ENCODE peak calls at places on chromosomes 13 and 19, in eight cellular contexts. One of them, this sample, is unnamed.

GRCh38 chr19:47507924-47508553 is 6.8 kb downstream of the NAPA start:
- DNase-seq in fibroblast of pulmonary artery: no peak
- DNase-seq in cardiac muscle cell: no peak
- DNase-seq in OCI-LY7: no peak
- DNase-seq in retinal pigment epithelial cell: no peak
- DNase-seq in pancreas: no peak
- DNase-seq in uterus: no peak
- DNase-seq in effector memory CD4-positive, alpha-beta T cell: no peak
- DNase-seq in this sample: no peak

GRCh38 chr13:33873251-33873908 is 55.4 kb downstream of the RFC3 start:
- DNase-seq in fibroblast of pulmonary artery: no peak
- DNase-seq in cardiac muscle cell: no peak
- DNase-seq in OCI-LY7: no peak
- DNase-seq in retinal pigment epithelial cell: no peak
- DNase-seq in pancreas: no peak
- DNase-seq in uterus: no peak
- DNase-seq in effector memory CD4-positive, alpha-beta T cell: no peak
- DNase-seq in this sample: no peak

GRCh38 chr13:110887955-110888333 is 26.9 kb downstream of the ANKRD10 start:
- DNase-seq in fibroblast of pulmonary artery: no peak
- DNase-seq in cardiac muscle cell: no peak
- DNase-seq in OCI-LY7: no peak
- DNase-seq in retinal pigment epithelial cell: no peak
- DNase-seq in pancreas: no peak
- DNase-seq in uterus: no peak
- DNase-seq in effector memory CD4-positive, alpha-beta T cell: no peak
- DNase-seq in this sample: no peak

GRCh38 chr13:39565036-39565949 is 37.7 kb downstream of the LHFPL6 start:
- DNase-seq in fibroblast of pulmonary artery: peak; percentile 93
- DNase-seq in cardiac muscle cell: no peak
- DNase-seq in OCI-LY7: no peak
- DNase-seq in retinal pigment epithelial cell: peak; percentile 93
- DNase-seq in pancreas: no peak
- DNase-seq in uterus: no peak
- DNase-seq in effector memory CD4-positive, alpha-beta T cell: no peak
- DNase-seq in this sample: no peak

GRCh38 chr13:110319774-110320509 is 12.9 kb downstream of the COL4A2 start:
- DNase-seq in fibroblast of pulmonary artery: peak; percentile 79
- DNase-seq in cardiac muscle cell: no peak
- DNase-seq in OCI-LY7: no peak
- DNase-seq in retinal pigment epithelial cell: no peak
- DNase-seq in pancreas: peak; percentile 80
- DNase-seq in uterus: no peak
- DNase-seq in effector memory CD4-positive, alpha-beta T cell: no peak
- DNase-seq in this sample: peak; percentile 78

GRCh38 chr13:20182231-20182846 is 10.4 kb downstream of the GJB2 start:
- DNase-seq in fibroblast of pulmonary artery: peak; percentile 86
- DNase-seq in cardiac muscle cell: peak; percentile 84
- DNase-seq in OCI-LY7: peak; percentile 73
- DNase-seq in retinal pigment epithelial cell: no peak
- DNase-seq in pancreas: peak; percentile 22
- DNase-seq in uterus: no peak
- DNase-seq in effector memory CD4-positive, alpha-beta T cell: no peak
- DNase-seq in this sample: peak; percentile 76

GRCh38 chr13:77868717-77869116 is 49.9 kb downstream of the EDNRB start:
- DNase-seq in fibroblast of pulmonary artery: peak; percentile 50
- DNase-seq in cardiac muscle cell: no peak
- DNase-seq in OCI-LY7: no peak
- DNase-seq in retinal pigment epithelial cell: no peak
- DNase-seq in pancreas: no peak
- DNase-seq in uterus: no peak
- DNase-seq in effector memory CD4-positive, alpha-beta T cell: no peak
- DNase-seq in this sample: no peak

GRCh38 chr13:78420814-78421213 is 182.5 kb downstream of the POU4F1 start:
- DNase-seq in fibroblast of pulmonary artery: no peak
- DNase-seq in cardiac muscle cell: no peak
- DNase-seq in OCI-LY7: no peak
- DNase-seq in retinal pigment epithelial cell: no peak
- DNase-seq in pancreas: no peak
- DNase-seq in uterus: no peak
- DNase-seq in effector memory CD4-positive, alpha-beta T cell: no peak
- DNase-seq in this sample: no peak

GRCh38 chr19:12133069-12133468 is 7.1 kb downstream of the ZNF20 start:
- DNase-seq in fibroblast of pulmonary artery: no peak
- DNase-seq in cardiac muscle cell: no peak
- DNase-seq in OCI-LY7: no peak
- DNase-seq in retinal pigment epithelial cell: no peak
- DNase-seq in pancreas: no peak
- DNase-seq in uterus: no peak
- DNase-seq in effector memory CD4-positive, alpha-beta T cell: no peak
- DNase-seq in this sample: no peak

GRCh38 chr13:50203256-50204083 is 188.2 kb downstream of the KCNRG start:
- DNase-seq in fibroblast of pulmonary artery: no peak
- DNase-seq in cardiac muscle cell: no peak
- DNase-seq in OCI-LY7: no peak
- DNase-seq in retinal pigment epithelial cell: no peak
- DNase-seq in pancreas: no peak
- DNase-seq in uterus: no peak
- DNase-seq in effector memory CD4-positive, alpha-beta T cell: no peak
- DNase-seq in this sample: no peak

GRCh38 chr13:90420683-90421082 is 926.8 kb upstream of the MIR17HG start:
- DNase-seq in fibroblast of pulmonary artery: peak; percentile 15
- DNase-seq in cardiac muscle cell: no peak
- DNase-seq in OCI-LY7: no peak
- DNase-seq in retinal pigment epithelial cell: no peak
- DNase-seq in pancreas: no peak
- DNase-seq in uterus: no peak
- DNase-seq in effector memory CD4-positive, alpha-beta T cell: no peak
- DNase-seq in this sample: no peak

GRCh38 chr13:100887729-100888151 is 213.1 kb upstream of the TMTC4 start:
- DNase-seq in fibroblast of pulmonary artery: peak; percentile 77
- DNase-seq in cardiac muscle cell: peak; percentile 23
- DNase-seq in OCI-LY7: no peak
- DNase-seq in retinal pigment epithelial cell: peak; percentile 48
- DNase-seq in pancreas: no peak
- DNase-seq in uterus: no peak
- DNase-seq in effector memory CD4-positive, alpha-beta T cell: no peak
- DNase-seq in this sample: no peak

GRCh38 chr13:34847751-34848150 is 94.3 kb upstream of the NBEA start:
- DNase-seq in fibroblast of pulmonary artery: no peak
- DNase-seq in cardiac muscle cell: peak; percentile 8
- DNase-seq in OCI-LY7: no peak
- DNase-seq in retinal pigment epithelial cell: no peak
- DNase-seq in pancreas: no peak
- DNase-seq in uterus: no peak
- DNase-seq in effector memory CD4-positive, alpha-beta T cell: no peak
- DNase-seq in this sample: no peak

GRCh38 chr19:15237759-15238638 is 5.8 kb upstream of the EPHX3 start:
- DNase-seq in fibroblast of pulmonary artery: no peak
- DNase-seq in cardiac muscle cell: no peak
- DNase-seq in OCI-LY7: no peak
- DNase-seq in retinal pigment epithelial cell: no peak
- DNase-seq in pancreas: no peak
- DNase-seq in uterus: no peak
- DNase-seq in effector memory CD4-positive, alpha-beta T cell: no peak
- DNase-seq in this sample: no peak

GRCh38 chr13:77902319-77902963 is 16.2 kb downstream of the EDNRB start:
- DNase-seq in fibroblast of pulmonary artery: no peak
- DNase-seq in cardiac muscle cell: no peak
- DNase-seq in OCI-LY7: no peak
- DNase-seq in retinal pigment epithelial cell: no peak
- DNase-seq in pancreas: no peak
- DNase-seq in uterus: no peak
- DNase-seq in effector memory CD4-positive, alpha-beta T cell: no peak
- DNase-seq in this sample: no peak

GRCh38 chr19:29771708-29772415 is 39.9 kb upstream of the CCNE1 start:
- DNase-seq in fibroblast of pulmonary artery: peak; percentile 55
- DNase-seq in cardiac muscle cell: peak; percentile 77
- DNase-seq in OCI-LY7: peak; percentile 34
- DNase-seq in retinal pigment epithelial cell: peak; percentile 10
- DNase-seq in pancreas: peak; percentile 48
- DNase-seq in uterus: no peak
- DNase-seq in effector memory CD4-positive, alpha-beta T cell: no peak
- DNase-seq in this sample: no peak

GRCh38 chr19:44570984-44571684 is 41.7 kb upstream of the CEACAM20 start:
- DNase-seq in fibroblast of pulmonary artery: peak; percentile 91
- DNase-seq in cardiac muscle cell: peak; percentile 86
- DNase-seq in OCI-LY7: peak; percentile 72
- DNase-seq in retinal pigment epithelial cell: peak; percentile 48
- DNase-seq in pancreas: peak; percentile 56
- DNase-seq in uterus: peak; percentile 36
- DNase-seq in effector memory CD4-positive, alpha-beta T cell: no peak
- DNase-seq in this sample: peak; percentile 72

GRCh38 chr13:38542601-38543000 is 144.3 kb upstream of the FREM2 start:
- DNase-seq in fibroblast of pulmonary artery: no peak
- DNase-seq in cardiac muscle cell: no peak
- DNase-seq in OCI-LY7: no peak
- DNase-seq in retinal pigment epithelial cell: peak; percentile 54
- DNase-seq in pancreas: no peak
- DNase-seq in uterus: no peak
- DNase-seq in effector memory CD4-positive, alpha-beta T cell: no peak
- DNase-seq in this sample: no peak

GRCh38 chr13:32299893-32300292 is 15.3 kb downstream of the ZAR1L start:
- DNase-seq in fibroblast of pulmonary artery: no peak
- DNase-seq in cardiac muscle cell: no peak
- DNase-seq in OCI-LY7: no peak
- DNase-seq in retinal pigment epithelial cell: no peak
- DNase-seq in pancreas: no peak
- DNase-seq in uterus: no peak
- DNase-seq in effector memory CD4-positive, alpha-beta T cell: no peak
- DNase-seq in this sample: no peak

GRCh38 chr13:42658019-42658418 is 84.1 kb downstream of the TNFSF11 start:
- DNase-seq in fibroblast of pulmonary artery: no peak
- DNase-seq in cardiac muscle cell: no peak
- DNase-seq in OCI-LY7: no peak
- DNase-seq in retinal pigment epithelial cell: no peak
- DNase-seq in pancreas: no peak
- DNase-seq in uterus: no peak
- DNase-seq in effector memory CD4-positive, alpha-beta T cell: no peak
- DNase-seq in this sample: no peak

GRCh38 chr13:20127563-20128458 is 33.0 kb downstream of the GJA3 start:
- DNase-seq in fibroblast of pulmonary artery: peak; percentile 44
- DNase-seq in cardiac muscle cell: peak; percentile 69
- DNase-seq in OCI-LY7: no peak
- DNase-seq in retinal pigment epithelial cell: no peak
- DNase-seq in pancreas: peak; percentile 69
- DNase-seq in uterus: peak; percentile 32
- DNase-seq in effector memory CD4-positive, alpha-beta T cell: no peak
- DNase-seq in this sample: no peak

GRCh38 chr19:44776402-44777096 is 1.1 kb upstream of the CBLC start:
- DNase-seq in fibroblast of pulmonary artery: no peak
- DNase-seq in cardiac muscle cell: no peak
- DNase-seq in OCI-LY7: no peak
- DNase-seq in retinal pigment epithelial cell: no peak
- DNase-seq in pancreas: no peak
- DNase-seq in uterus: no peak
- DNase-seq in effector memory CD4-positive, alpha-beta T cell: no peak
- DNase-seq in this sample: no peak

GRCh38 chr13:20608438-20609020 is 41.6 kb downstream of the IFT88 start:
- DNase-seq in fibroblast of pulmonary artery: no peak
- DNase-seq in cardiac muscle cell: no peak
- DNase-seq in OCI-LY7: no peak
- DNase-seq in retinal pigment epithelial cell: no peak
- DNase-seq in pancreas: no peak
- DNase-seq in uterus: no peak
- DNase-seq in effector memory CD4-positive, alpha-beta T cell: no peak
- DNase-seq in this sample: no peak

GRCh38 chr19:54248016-54248601 is 5.5 kb upstream of the LILRA6 start:
- DNase-seq in fibroblast of pulmonary artery: peak; percentile 42
- DNase-seq in cardiac muscle cell: no peak
- DNase-seq in OCI-LY7: no peak
- DNase-seq in retinal pigment epithelial cell: no peak
- DNase-seq in pancreas: no peak
- DNase-seq in uterus: no peak
- DNase-seq in effector memory CD4-positive, alpha-beta T cell: no peak
- DNase-seq in this sample: peak; percentile 12

GRCh38 chr13:100818706-100819105 is 144.1 kb upstream of the TMTC4 start:
- DNase-seq in fibroblast of pulmonary artery: no peak
- DNase-seq in cardiac muscle cell: no peak
- DNase-seq in OCI-LY7: no peak
- DNase-seq in retinal pigment epithelial cell: no peak
- DNase-seq in pancreas: no peak
- DNase-seq in uterus: no peak
- DNase-seq in effector memory CD4-positive, alpha-beta T cell: no peak
- DNase-seq in this sample: no peak

GRCh38 chr19:47723573-47723923 is 10.3 kb downstream of the EHD2 start:
- DNase-seq in fibroblast of pulmonary artery: peak; percentile 91
- DNase-seq in cardiac muscle cell: no peak
- DNase-seq in OCI-LY7: no peak
- DNase-seq in retinal pigment epithelial cell: no peak
- DNase-seq in pancreas: peak; percentile 74
- DNase-seq in uterus: peak; percentile 82
- DNase-seq in effector memory CD4-positive, alpha-beta T cell: no peak
- DNase-seq in this sample: peak; percentile 60

GRCh38 chr13:28056970-28057712 is 43.2 kb downstream of the FLT3 start:
- DNase-seq in fibroblast of pulmonary artery: no peak
- DNase-seq in cardiac muscle cell: no peak
- DNase-seq in OCI-LY7: no peak
- DNase-seq in retinal pigment epithelial cell: no peak
- DNase-seq in pancreas: no peak
- DNase-seq in uterus: no peak
- DNase-seq in effector memory CD4-positive, alpha-beta T cell: no peak
- DNase-seq in this sample: no peak

GRCh38 chr13:24503376-24503690 is 9.2 kb downstream of the PARP4 start:
- DNase-seq in fibroblast of pulmonary artery: no peak
- DNase-seq in cardiac muscle cell: peak; percentile 5
- DNase-seq in OCI-LY7: no peak
- DNase-seq in retinal pigment epithelial cell: no peak
- DNase-seq in pancreas: no peak
- DNase-seq in uterus: no peak
- DNase-seq in effector memory CD4-positive, alpha-beta T cell: no peak
- DNase-seq in this sample: no peak
- H3K4me3 ChIP-seq in fibroblast of pulmonary artery: no peak overlapping the region
- H3K4me3 ChIP-seq in cardiac muscle cell: no peak overlapping the region
- H3K4me3 ChIP-seq in OCI-LY7: no peak overlapping the region
- H3K4me3 ChIP-seq in retinal pigment epithelial cell: no peak overlapping the region
- H3K4me3 ChIP-seq in pancreas: no peak overlapping the region
- H3K4me3 ChIP-seq in uterus: no peak overlapping the region
- H3K4me3 ChIP-seq in effector memory CD4-positive, alpha-beta T cell: no peak overlapping the region
- H3K4me3 ChIP-seq in this sample: no peak overlapping the region

GRCh38 chr19:8600064-8600463 is 10.5 kb downstream of the ADAMTS10 start:
- DNase-seq in fibroblast of pulmonary artery: no peak
- DNase-seq in cardiac muscle cell: no peak
- DNase-seq in OCI-LY7: no peak
- DNase-seq in retinal pigment epithelial cell: no peak
- DNase-seq in pancreas: no peak
- DNase-seq in uterus: no peak
- DNase-seq in effector memory CD4-positive, alpha-beta T cell: no peak
- DNase-seq in this sample: no peak
- H3K4me3 ChIP-seq in fibroblast of pulmonary artery: no peak overlapping the region
- H3K4me3 ChIP-seq in cardiac muscle cell: no peak overlapping the region
- H3K4me3 ChIP-seq in OCI-LY7: no peak overlapping the region
- H3K4me3 ChIP-seq in retinal pigment epithelial cell: no peak overlapping the region
- H3K4me3 ChIP-seq in pancreas: no peak overlapping the region
- H3K4me3 ChIP-seq in uterus: no peak overlapping the region
- H3K4me3 ChIP-seq in effector memory CD4-positive, alpha-beta T cell: no peak overlapping the region
- H3K4me3 ChIP-seq in this sample: no peak overlapping the region

GRCh38 chr19:50822661-50823208 is 852 bp downstream of the KLK1 start:
- DNase-seq in fibroblast of pulmonary artery: no peak
- DNase-seq in cardiac muscle cell: no peak
- DNase-seq in OCI-LY7: no peak
- DNase-seq in retinal pigment epithelial cell: no peak
- DNase-seq in pancreas: no peak
- DNase-seq in uterus: no peak
- DNase-seq in effector memory CD4-positive, alpha-beta T cell: no peak
- DNase-seq in this sample: no peak
- H3K4me3 ChIP-seq in fibroblast of pulmonary artery: no peak overlapping the region
- H3K4me3 ChIP-seq in cardiac muscle cell: no peak overlapping the region
- H3K4me3 ChIP-seq in OCI-LY7: no peak overlapping the region
- H3K4me3 ChIP-seq in retinal pigment epithelial cell: no peak overlapping the region
- H3K4me3 ChIP-seq in pancreas: peak overlapping the region; percentile 47
- H3K4me3 ChIP-seq in uterus: no peak overlapping the region
- H3K4me3 ChIP-seq in effector memory CD4-positive, alpha-beta T cell: no peak overlapping the region
- H3K4me3 ChIP-seq in this sample: no peak overlapping the region

GRCh38 chr13:106899444-106899843 is 331.5 kb upstream of the ARGLU1 start:
- DNase-seq in fibroblast of pulmonary artery: peak; percentile 10
- DNase-seq in cardiac muscle cell: no peak
- DNase-seq in OCI-LY7: no peak
- DNase-seq in retinal pigment epithelial cell: no peak
- DNase-seq in pancreas: no peak
- DNase-seq in uterus: no peak
- DNase-seq in effector memory CD4-positive, alpha-beta T cell: no peak
- DNase-seq in this sample: no peak
- H3K4me3 ChIP-seq in fibroblast of pulmonary artery: no peak overlapping the region
- H3K4me3 ChIP-seq in cardiac muscle cell: no peak overlapping the region
- H3K4me3 ChIP-seq in OCI-LY7: no peak overlapping the region
- H3K4me3 ChIP-seq in retinal pigment epithelial cell: no peak overlapping the region
- H3K4me3 ChIP-seq in pancreas: no peak overlapping the region
- H3K4me3 ChIP-seq in uterus: no peak overlapping the region
- H3K4me3 ChIP-seq in effector memory CD4-positive, alpha-beta T cell: no peak overlapping the region
- H3K4me3 ChIP-seq in this sample: no peak overlapping the region

This sample was measured in Jurkat, Clone E6-1.